ENCODE peak calls at places on chromosomes 11 and 22, in five cellular contexts. O, G, S, I and D are unnamed samples.

GRCh38 chr11:65116370-65117205 is 913 bp downstream of the ZNHIT2 start:
- DNase-seq in S (peak; percentile 51), O (peak; percentile 54), I (peak; percentile 69), G (peak; percentile 36), D (peak; percentile 55)

GRCh38 chr11:15764948-15765347 is 591.4 kb downstream of the SOX6 start:
- DNase-seq in O (peak; percentile 65), S (no peak), I (no peak), G (no peak), D (no peak)

GRCh38 chr22:25183959-25184619 is 15.6 kb upstream of the CRYBB3 start:
- DNase-seq in S (no peak), G (no peak), I (no peak), O (no peak), D (no peak)

GRCh38 chr11:79263001-79263400 is 177.8 kb downstream of the TENM4 start:
- DNase-seq in S (no peak), O (peak; percentile 29), G (no peak), I (no peak), D (no peak)

GRCh38 chr11:19595840-19596751 is 116.5 kb upstream of the NAV2 start:
- DNase-seq in I (no peak), G (no peak), O (no peak), S (no peak), D (no peak)

GRCh38 chr11:12275818-12276217 is 101.6 kb upstream of the PARVA start:
- DNase-seq in G (no peak), S (no peak), O (no peak), I (no peak), D (no peak)

GRCh38 chr11:67644042-67644441 is 4.5 kb upstream of the TBX10 start:
- DNase-seq in G (no peak), I (no peak), O (no peak), S (no peak), D (peak; percentile 71)

GRCh38 chr11:127890026-127890611 is 697.2 kb downstream of the ETS1 start:
- DNase-seq in I (no peak), G (no peak), O (no peak), S (no peak), D (no peak)

GRCh38 chr11:125945011-125945796 is 640 bp upstream of the VSIG10L2 start:
- DNase-seq in I (no peak), G (no peak), S (no peak), O (no peak), D (no peak)

GRCh38 chr11:95925011-95925410 is 1.1 kb upstream of the MTMR2 start:
- DNase-seq in O (no peak), I (no peak), S (no peak), G (no peak), D (no peak)

GRCh38 chr22:19765477-19766234 is 5.1 kb downstream of the TBX1 start:
- DNase-seq in I (no peak), S (peak; percentile 5), G (no peak), O (no peak), D (no peak)

GRCh38 chr11:59221438-59221837 is 8.7 kb upstream of the MPEG1 start:
- DNase-seq in I (no peak), O (no peak), S (no peak), G (no peak), D (peak; percentile 30)

GRCh38 chr11:62573006-62573591 is 592 bp downstream of the EEF1G start:
- DNase-seq in S (no peak), G (no peak), O (no peak), I (no peak), D (peak; percentile 51)

GRCh38 chr11:130516868-130517505 is 68.5 kb downstream of the ADAMTS15 start:
- DNase-seq in I (no peak), O (no peak), G (no peak), S (no peak), D (no peak)

GRCh38 chr22:49930596-49931412 is 12.4 kb downstream of the CRELD2 start:
- DNase-seq in S (no peak), G (no peak), O (peak; percentile 85), I (peak; percentile 70), D (peak; percentile 96)

GRCh38 chr11:68925613-68926012 is 21.9 kb downstream of the IGHMBP2 start:
- DNase-seq in G (no peak), S (no peak), O (no peak), I (no peak), D (peak; percentile 35)

GRCh38 chr22:45832180-45832579 is 144.8 kb downstream of the WNT7B start:
- DNase-seq in O (no peak), S (no peak), G (no peak), I (no peak), D (no peak)